ENCODE peak calls at places on chromosomes 6 and 20, in nine cellular contexts. H is adipocyte; P is NT2/D1; N is H9; S is heart right ventricle; Y is ovary; J is cardiac muscle cell; I is CD8-positive, alpha-beta T cell; X is tibial artery. C is an unnamed sample.
A peak's percentile ranks its signal among the peaks of the same experiment; 100 is the strongest.

GRCh38 chr6:109449789-109450673 is 5.5 kb downstream of the MICAL1 start:
- DNase-seq in H (no peak), P (no peak), N (no peak), S (no peak), Y (no peak), J (no peak), I (peak; percentile 46), X (no peak), C (no peak)

GRCh38 chr6:96520039-96520850 is 1.4 kb upstream of the UFL1 start:
- DNase-seq in H (no peak), P (peak; percentile 11), N (peak; percentile 58), S (no peak), Y (no peak), J (no peak), I (no peak), X (no peak), C (peak; percentile 0)

GRCh38 chr6:100892693-100893092 is 11.6 kb upstream of the ASCC3 start:
- DNase-seq in H (no peak), P (no peak), N (peak; percentile 80), S (no peak), Y (no peak), J (no peak), I (no peak), X (no peak), C (no peak)

GRCh38 chr6:170347091-170347490 is 40.5 kb downstream of the FAM120B start:
- DNase-seq in H (no peak), P (no peak), N (no peak), S (no peak), Y (no peak), J (no peak), I (no peak), X (no peak), C (peak; percentile 7)

GRCh38 chr6:126661646-126662045 is 321.7 kb downstream of the CENPW start:
- DNase-seq in H (peak; percentile 84), P (no peak), N (no peak), S (no peak), Y (no peak), J (no peak), I (no peak), X (no peak), C (peak; percentile 77)

GRCh38 chr6:113476937-113477839 is 380.0 kb upstream of the MARCKS start:
- DNase-seq in H (no peak), P (no peak), N (no peak), S (no peak), Y (no peak), J (no peak), I (no peak), X (no peak), C (no peak)

GRCh38 chr6:42020967-42021366 is 29.4 kb upstream of the TAF8 start:
- DNase-seq in H (no peak), P (no peak), N (no peak), S (no peak), Y (no peak), J (no peak), I (no peak), X (no peak), C (no peak)

GRCh38 chr20:17909745-17910345 is 58.7 kb downstream of the SNX5 start:
- DNase-seq in H (peak; percentile 62), P (no peak), N (no peak), S (no peak), Y (no peak), J (no peak), I (no peak), X (no peak), C (no peak)

GRCh38 chr6:25050356-25050755 is 114.6 kb upstream of the RIPOR2 start:
- DNase-seq in H (peak; percentile 83), P (no peak), N (no peak), S (no peak), Y (no peak), J (no peak), I (peak; percentile 52), X (no peak), C (peak; percentile 90)

GRCh38 chr20:59042151-59042795 is at the start of gene PRELID3B:
- DNase-seq in H (peak; percentile 55), P (no peak), N (no peak), S (peak; percentile 24), Y (no peak), J (no peak), I (no peak), X (peak; percentile 70), C (peak; percentile 11)

GRCh38 chr6:4577406-4577805 is 198.8 kb upstream of the CDYL start:
- DNase-seq in H (peak; percentile 97), P (no peak), N (no peak), S (no peak), Y (no peak), J (no peak), I (no peak), X (no peak), C (peak; percentile 96)

GRCh38 chr6:50819527-50819905 is 845 bp downstream of the TFAP2B start:
- DNase-seq in H (peak; percentile 13), P (no peak), N (no peak), S (no peak), Y (no peak), J (peak; percentile 47), I (no peak), X (no peak), C (no peak)

GRCh38 chr20:60055740-60056139 is 97.5 kb downstream of the CDH26 start:
- DNase-seq in H (no peak), P (no peak), N (peak; percentile 15), S (peak; percentile 40), Y (no peak), J (no peak), I (peak; percentile 32), X (peak; percentile 75), C (no peak)

GRCh38 chr6:27133281-27134227 is 113.9 kb upstream of the PRSS16 start:
- DNase-seq in H (peak; percentile 87), P (no peak), N (peak; percentile 79), S (no peak), Y (peak; percentile 28), J (peak; percentile 84), I (peak; percentile 71), X (peak; percentile 86), C (peak; percentile 77)

GRCh38 chr20:16752082-16752481 is 3.9 kb downstream of the OTOR start:
- DNase-seq in H (no peak), P (no peak), N (no peak), S (no peak), Y (no peak), J (no peak), I (no peak), X (no peak), C (no peak)

GRCh38 chr20:1360094-1360493 is 31.2 kb upstream of the SDCBP2 start:
- DNase-seq in H (no peak), P (no peak), N (no peak), S (no peak), Y (no peak), J (no peak), I (no peak), X (no peak), C (no peak)

GRCh38 chr6:136502791-136503190 is 47.4 kb downstream of the MAP7 start:
- DNase-seq in H (no peak), P (no peak), N (no peak), S (no peak), Y (no peak), J (no peak), I (no peak), X (no peak), C (no peak)

GRCh38 chr6:136499370-136499769 is 50.9 kb downstream of the MAP7 start:
- DNase-seq in H (no peak), P (no peak), N (no peak), S (no peak), Y (no peak), J (peak; percentile 26), I (no peak), X (no peak), C (peak; percentile 4)

GRCh38 chr6:136501514-136501913 is 48.7 kb downstream of the MAP7 start:
- DNase-seq in H (no peak), P (no peak), N (no peak), S (no peak), Y (no peak), J (no peak), I (no peak), X (no peak), C (no peak)

GRCh38 chr6:136500414-136500813 is 49.8 kb downstream of the MAP7 start:
- DNase-seq in H (no peak), P (no peak), N (no peak), S (no peak), Y (no peak), J (no peak), I (no peak), X (no peak), C (no peak)

DNA sequence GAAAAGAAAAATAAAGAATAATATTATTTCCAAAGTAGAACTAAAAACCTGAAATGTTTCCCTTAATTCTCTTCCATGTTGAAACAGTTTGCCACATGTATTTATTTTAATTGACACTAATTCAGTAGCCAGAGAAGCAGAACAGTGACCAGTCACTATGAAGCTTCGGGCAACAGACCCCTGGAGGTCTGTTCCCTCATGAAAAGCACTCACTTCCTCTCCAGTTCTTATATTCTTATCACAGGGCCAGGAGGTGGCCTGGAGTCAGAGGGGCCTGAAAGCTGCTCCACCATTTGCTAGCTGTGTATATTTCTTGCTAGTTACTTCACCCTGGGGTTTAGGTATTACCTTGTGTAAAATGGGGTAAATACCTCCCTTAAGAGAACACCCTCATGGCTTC is 49.1 kb downstream of the MAP7 start:
- DNase-seq in H (no peak), P (no peak), N (no peak), S (no peak), Y (no peak), J (no peak), I (no peak), X (no peak), C (no peak)
- H3K4me1 ChIP-seq in H (no peaks in the 10 kb centered on the region), P (no peaks in the 10 kb centered on the region), N (peaks cover 14% of the 10 kb centered on the region), S (no peaks in the 10 kb centered on the region), Y (no peaks in the 10 kb centered on the region), J (no peaks in the 10 kb centered on the region), I (no peaks in the 10 kb centered on the region), X (no peaks in the 10 kb centered on the region), C (no peaks in the 10 kb centered on the region)

DNA sequence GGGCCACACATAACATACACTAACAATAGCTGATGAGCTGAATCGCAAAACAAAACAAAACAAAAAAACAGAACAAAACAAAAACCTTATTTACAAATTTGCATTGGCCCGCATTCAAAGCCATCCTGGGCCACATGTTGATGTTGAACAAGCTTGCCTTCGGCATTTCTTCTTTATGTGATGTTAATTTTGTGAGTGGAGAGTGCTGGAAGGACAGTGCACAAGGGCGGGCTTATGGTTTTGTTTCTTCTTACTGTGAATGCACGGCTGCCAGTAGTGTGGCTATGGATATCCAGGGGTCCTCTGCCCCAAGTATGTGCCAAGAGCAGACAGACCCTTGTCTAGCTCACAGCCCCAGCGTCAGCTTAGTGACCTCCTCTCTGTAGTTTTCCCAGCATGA is 24.7 kb downstream of the ZNF292 start:
- DNase-seq in H (no peak), P (no peak), N (no peak), S (no peak), Y (no peak), J (no peak), I (no peak), X (no peak), C (no peak)
- H3K4me1 ChIP-seq in H (peaks cover 20% of the 10 kb centered on the region), P (no peaks in the 10 kb centered on the region), N (peaks cover 20% of the 10 kb centered on the region), S (peaks cover 9% of the 10 kb centered on the region), Y (peaks cover 4% of the 10 kb centered on the region), J (no peaks in the 10 kb centered on the region), I (peaks cover 7% of the 10 kb centered on the region), X (peaks cover 7% of the 10 kb centered on the region), C (no peaks in the 10 kb centered on the region)

GRCh38 chr20:48002517-48002970 is 217.3 kb upstream of the SULF2 start:
- DNase-seq in H (no peak), P (no peak), N (no peak), S (no peak), Y (no peak), J (no peak), I (no peak), X (no peak), C (no peak)
- H3K4me1 ChIP-seq in H (peaks cover 5% of the 10 kb centered on the region), P (peaks cover 3% of the 10 kb centered on the region), N (peaks cover 7% of the 10 kb centered on the region), S (no peaks in the 10 kb centered on the region), Y (no peaks in the 10 kb centered on the region), J (no peaks in the 10 kb centered on the region), I (no peaks in the 10 kb centered on the region), X (no peaks in the 10 kb centered on the region), C (no peaks in the 10 kb centered on the region)

GRCh38 chr20:57711826-57712225 is 2.0 kb upstream of the PMEPA1 start:
- DNase-seq in H (no peak), P (no peak), N (peak; percentile 55), S (no peak), Y (no peak), J (no peak), I (no peak), X (no peak), C (no peak)
- H3K4me1 ChIP-seq in H (peaks cover 60% of the 10 kb centered on the region), P (peaks cover 13% of the 10 kb centered on the region), N (peaks cover 3% of the 10 kb centered on the region), S (peaks cover 61% of the 10 kb centered on the region), Y (peaks cover 5% of the 10 kb centered on the region), J (peaks cover 11% of the 10 kb centered on the region), I (peaks cover 32% of the 10 kb centered on the region), X (peaks cover 73% of the 10 kb centered on the region), C (no peaks in the 10 kb centered on the region)